ENCODE peak calls at places on chromosomes 12 and 14, in five cellular contexts. L, C, K, W and F are unnamed samples.
A peak's percentile ranks its signal among the peaks of the same experiment; 100 is the strongest.

GRCh38 chr12:39102474-39103209 is 197.3 kb upstream of the CPNE8 start:
- DNase-seq in L (peak; percentile 2), C (no peak), K (no peak), W (no peak), F (no peak)

GRCh38 chr12:130966443-130967030 is 12.8 kb downstream of the ADGRD1 start:
- DNase-seq in L (no peak), C (no peak), K (no peak), W (no peak), F (no peak)

GRCh38 chr12:105590571-105590970 is 260.1 kb downstream of the C12orf75 start:
- DNase-seq in L (no peak), C (no peak), K (no peak), W (no peak), F (no peak)

GRCh38 chr12:65163755-65164154 is 5.6 kb upstream of the LEMD3 start:
- DNase-seq in L (no peak), C (peak; percentile 37), K (no peak), W (no peak), F (no peak)

GRCh38 chr14:76867536-76868452 is 41.6 kb downstream of the LRRC74A start:
- DNase-seq in L (no peak), C (peak; percentile 56), K (peak; percentile 38), W (no peak), F (no peak)

GRCh38 chr12:19744760-19745218 is 305.5 kb downstream of the AEBP2 start:
- DNase-seq in L (no peak), C (no peak), K (no peak), W (no peak), F (peak; percentile 96)

GRCh38 chr14:102901633-102902032 is 20.8 kb upstream of the AMN start:
- DNase-seq in L (no peak), C (no peak), K (no peak), W (no peak), F (no peak)

GRCh38 chr12:118402251-118402650 is 25.9 kb downstream of the SUDS3 start:
- DNase-seq in L (no peak), C (no peak), K (no peak), W (peak; percentile 66), F (no peak)

GRCh38 chr14:70871863-70872677 is 35.2 kb upstream of the PCNX1 start:
- DNase-seq in L (no peak), C (peak; percentile 73), K (no peak), W (no peak), F (no peak)

GRCh38 chr12:4281173-4281654 is 7.7 kb downstream of the CCND2 start:
- DNase-seq in L (no peak), C (no peak), K (no peak), W (no peak), F (peak; percentile 43)

GRCh38 chr12:4282892-4283511 is 9.4 kb downstream of the CCND2 start:
- DNase-seq in L (no peak), C (no peak), K (no peak), W (no peak), F (no peak)

GRCh38 chr12:4280351-4281163 is 7.0 kb downstream of the CCND2 start:
- DNase-seq in L (no peak), C (no peak), K (no peak), W (peak; percentile 13), F (no peak)

GRCh38 chr12:4283512-4284255 is 10.1 kb downstream of the CCND2 start:
- DNase-seq in L (no peak), C (no peak), K (no peak), W (no peak), F (no peak)

GRCh38 chr12:4282103-4282891 is 8.7 kb downstream of the CCND2 start:
- DNase-seq in L (no peak), C (no peak), K (no peak), W (no peak), F (no peak)
- H3K36me3 ChIP-seq in L (no peaks in the 10 kb centered on the region), C (peaks cover 99% of the 10 kb centered on the region), K (peaks cover 26% of the 10 kb centered on the region), W (peaks cover 65% of the 10 kb centered on the region), F (peaks cover 32% of the 10 kb centered on the region)

DNA sequence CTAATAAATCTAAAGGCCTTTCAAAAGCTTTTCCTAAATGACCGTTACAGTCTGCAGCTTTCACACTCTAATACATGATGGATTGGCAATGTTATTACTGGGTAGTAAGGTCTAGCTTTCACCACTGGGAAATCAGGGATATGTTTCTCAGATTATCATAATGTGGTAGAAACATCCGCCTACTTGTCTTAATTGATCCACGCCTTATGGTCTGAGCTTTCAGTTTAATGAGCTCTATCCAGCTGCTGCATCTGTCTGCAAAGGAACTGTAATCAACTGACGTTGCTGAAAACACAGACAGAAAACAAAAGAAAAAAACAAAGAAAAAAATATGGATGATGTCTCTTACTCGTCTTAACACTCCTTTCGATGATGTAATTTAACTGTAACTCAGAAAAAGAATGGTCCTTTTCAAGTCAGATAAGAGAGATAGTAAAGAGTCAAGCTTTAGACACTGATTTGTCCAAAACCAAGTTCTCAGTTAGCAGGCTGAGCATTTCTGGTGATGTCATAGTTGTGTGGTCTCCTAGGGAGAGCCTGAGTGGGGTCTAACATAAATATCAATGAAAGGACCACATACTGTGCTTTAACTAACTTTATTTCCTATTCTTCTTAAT is 85.9 kb downstream of the C2CD5 start:
- DNase-seq in L (no peak), C (no peak), K (no peak), W (no peak), F (no peak)
- H3K36me3 ChIP-seq in L (no peaks in the 10 kb centered on the region), C (peaks cover 8% of the 10 kb centered on the region), K (no peaks in the 10 kb centered on the region), W (peaks cover under 1% of the 10 kb centered on the region), F (no peaks in the 10 kb centered on the region)

GRCh38 chr12:95279835-95280234 is 62.2 kb downstream of the VEZT start:
- DNase-seq in L (no peak), C (no peak), K (no peak), W (no peak), F (no peak)

GRCh38 chr12:95282266-95282665 is 64.7 kb downstream of the VEZT start:
- DNase-seq in L (no peak), C (no peak), K (no peak), W (no peak), F (peak; percentile 29)

DNA sequence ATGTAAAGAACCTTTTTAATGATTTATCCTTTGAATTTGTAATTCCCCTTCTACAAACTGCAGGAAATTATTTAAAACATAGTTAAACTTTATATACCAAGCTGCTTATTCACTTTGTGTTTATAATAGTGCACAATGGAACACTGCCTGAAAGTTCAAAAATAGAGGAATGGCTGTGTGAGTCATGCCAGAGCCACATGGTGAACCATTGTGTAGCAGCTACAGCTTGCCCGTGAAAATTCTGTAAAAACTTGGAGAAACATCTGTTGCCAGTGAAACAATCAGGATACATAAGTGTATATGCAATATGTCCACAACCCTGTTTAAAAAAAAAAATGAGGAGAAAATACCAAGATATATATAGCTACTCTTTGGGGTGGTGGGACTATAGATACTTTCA is 59.5 kb downstream of the VEZT start:
- DNase-seq in L (no peak), C (no peak), K (no peak), W (peak; percentile 79), F (no peak)
- H3K36me3 ChIP-seq in L (no peaks in the 10 kb centered on the region), C (peaks cover 42% of the 10 kb centered on the region), K (no peaks in the 10 kb centered on the region), W (peaks cover 44% of the 10 kb centered on the region), F (peaks cover 30% of the 10 kb centered on the region)

DNA sequence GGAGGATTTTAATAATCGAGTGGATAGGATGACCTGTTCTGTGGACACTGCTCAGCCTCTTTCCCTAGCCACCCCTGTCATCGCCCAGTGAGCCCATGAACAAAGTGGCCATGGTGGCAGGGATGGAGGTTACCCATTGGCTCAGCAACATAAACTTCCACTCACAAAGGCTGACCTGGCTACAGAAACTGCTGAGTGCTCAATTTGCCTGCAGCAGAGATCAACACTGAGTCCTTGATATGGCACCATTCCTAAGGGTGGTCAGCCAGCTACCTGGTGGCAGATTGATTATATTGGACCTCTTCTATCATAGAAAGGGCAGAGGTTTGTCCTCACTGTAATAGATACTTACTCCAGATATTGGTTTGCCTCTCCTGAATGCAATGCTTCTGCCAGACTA is 465.4 kb upstream of the FBXO33 start:
- DNase-seq in L (no peak), C (no peak), K (no peak), W (no peak), F (no peak)
- H3K36me3 ChIP-seq in L (no peaks in the 10 kb centered on the region), C (no peaks in the 10 kb centered on the region), K (no peaks in the 10 kb centered on the region), W (no peaks in the 10 kb centered on the region), F (no peaks in the 10 kb centered on the region)

DNA sequence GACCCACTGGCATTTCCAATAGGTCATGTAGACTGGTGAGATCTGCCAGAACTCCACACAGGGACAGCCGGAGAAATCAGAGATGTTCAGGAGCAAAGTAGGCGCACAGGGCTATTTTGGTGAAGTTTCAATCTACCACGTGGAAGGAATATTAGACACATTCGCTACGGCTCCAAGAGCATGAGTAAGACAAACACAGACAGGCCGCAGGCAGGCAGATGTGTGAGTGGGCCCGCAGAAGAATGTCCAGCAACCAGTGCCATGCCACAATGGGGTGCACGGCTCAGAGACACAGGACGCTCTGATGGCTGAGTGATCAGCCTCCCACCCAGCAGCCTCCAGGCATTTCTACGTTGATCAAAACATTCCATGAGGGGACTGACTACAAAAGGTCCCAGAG is 10.4 kb downstream of the SLC15A4 start:
- DNase-seq in L (no peak), C (no peak), K (peak; percentile 15), W (no peak), F (no peak)
- H3K36me3 ChIP-seq in L (peaks cover 7% of the 10 kb centered on the region), C (peaks cover 22% of the 10 kb centered on the region), K (peaks cover 7% of the 10 kb centered on the region), W (peaks cover 7% of the 10 kb centered on the region), F (peaks cover 4% of the 10 kb centered on the region)

GRCh38 chr12:54285150-54286041 is 4.9 kb downstream of the HNRNPA1 start:
- DNase-seq in L (no peak), C (no peak), K (no peak), W (peak; percentile 38), F (no peak)
- H3K36me3 ChIP-seq in L (peaks cover 7% of the 10 kb centered on the region), C (peaks cover 62% of the 10 kb centered on the region), K (peaks cover 52% of the 10 kb centered on the region), W (peaks cover 71% of the 10 kb centered on the region), F (peaks cover 55% of the 10 kb centered on the region)

GRCh38 chr12:93407963-93408283 is 30.2 kb downstream of the NUDT4 start:
- DNase-seq in L (no peak), C (no peak), K (no peak), W (no peak), F (no peak)

GRCh38 chr12:93404961-93405849 is 27.5 kb downstream of the NUDT4 start:
- DNase-seq in L (no peak), C (no peak), K (no peak), W (no peak), F (no peak)

GRCh38 chr12:93403988-93404803 is 26.5 kb downstream of the NUDT4 start:
- DNase-seq in L (no peak), C (no peak), K (no peak), W (peak; percentile 62), F (no peak)

GRCh38 chr12:93407283-93407962 is 29.7 kb downstream of the NUDT4 start:
- DNase-seq in L (no peak), C (no peak), K (no peak), W (no peak), F (no peak)

DNA sequence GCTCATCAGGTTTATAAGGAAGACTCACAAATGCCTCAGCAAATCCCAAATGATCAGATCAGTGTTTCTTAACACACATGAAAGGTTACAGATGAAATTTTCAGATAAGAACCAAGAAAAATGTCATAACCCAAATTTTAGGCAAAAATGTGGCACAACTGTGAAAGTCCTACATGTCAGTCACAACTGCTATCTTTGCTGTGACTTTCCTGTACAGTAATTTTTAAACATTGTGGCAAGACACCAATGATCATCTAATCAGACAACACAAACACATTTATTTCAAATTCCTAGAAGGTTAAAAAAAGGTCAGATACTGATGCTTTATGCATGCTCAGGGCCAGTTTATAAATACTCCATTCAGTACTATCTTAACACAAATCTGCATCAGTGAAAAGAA is 31.1 kb downstream of the NUDT4 start:
- DNase-seq in L (no peak), C (no peak), K (no peak), W (no peak), F (no peak)
- H3K36me3 ChIP-seq in L (no peaks in the 10 kb centered on the region), C (peaks cover 45% of the 10 kb centered on the region), K (no peaks in the 10 kb centered on the region), W (peaks cover 21% of the 10 kb centered on the region), F (peaks cover 7% of the 10 kb centered on the region)